ENCODE peak calls at places on chromosomes 2 and 18, in ten cellular contexts. P, M, X, S, T, Q, Z, B, O and A are unnamed samples.
A peak's percentile ranks its signal among the peaks of the same experiment; 100 is the strongest.

GRCh38 chr2:121071058-121071504 is 213.9 kb downstream of the TFCP2L1 start:
- DNase-seq in T (no peak), Z (no peak), P (peak; percentile 68), B (peak; percentile 75), M (peak; percentile 28), O (peak; percentile 43), Q (no peak), S (no peak), X (peak; percentile 41), A (no peak)

GRCh38 chr2:217316743-217317142 is 456.9 kb upstream of the TNP1 start:
- DNase-seq in O (no peak), X (no peak), M (peak; percentile 25), P (no peak), S (no peak), B (peak; percentile 34), Z (no peak), T (no peak), Q (peak; percentile 27), A (peak; percentile 4)

GRCh38 chr18:58241877-58242276 is 197.9 kb downstream of the NEDD4L start:
- DNase-seq in Q (peak; percentile 69), O (no peak), B (peak; percentile 22), M (no peak), S (no peak), Z (peak; percentile 46), T (no peak), P (no peak), X (no peak), A (peak; percentile 74)

GRCh38 chr2:235295831-235296230 is 198.0 kb upstream of the AGAP1 start:
- DNase-seq in X (no peak), S (no peak), M (no peak), P (no peak), O (no peak), Q (no peak), Z (no peak), T (no peak), B (no peak), A (no peak)

GRCh38 chr2:112947374-112947773 is 30.4 kb upstream of the IL36G start:
- DNase-seq in O (no peak), P (no peak), T (no peak), M (no peak), Q (no peak), X (no peak), Z (no peak), S (no peak), B (no peak), A (no peak)

GRCh38 chr2:181074457-181074856 is 94.1 kb downstream of the UBE2E3 start:
- DNase-seq in P (no peak), Z (no peak), X (peak; percentile 11), S (no peak), B (no peak), T (no peak), M (no peak), O (no peak), Q (no peak), A (no peak)

GRCh38 chr18:76686737-76687231 is 135.6 kb upstream of the ZNF236 start:
- DNase-seq in S (no peak), O (peak; percentile 53), T (peak; percentile 66), M (peak; percentile 48), Z (peak; percentile 24), B (peak; percentile 70), P (peak; percentile 70), Q (peak; percentile 42), X (peak; percentile 49), A (no peak)

GRCh38 chr2:69735696-69736095 is 6.2 kb upstream of the ANXA4 start:
- DNase-seq in B (no peak), M (no peak), X (no peak), S (no peak), Q (no peak), Z (no peak), P (no peak), O (no peak), T (no peak), A (no peak)

GRCh38 chr18:13616041-13616440 is 110.3 kb downstream of the FAM210A start:
- DNase-seq in M (no peak), X (no peak), P (peak; percentile 11), T (no peak), Z (no peak), Q (no peak), S (no peak), B (no peak), O (no peak), A (no peak)

GRCh38 chr18:26971327-26971918 is 105.9 kb upstream of the AQP4 start:
- DNase-seq in P (no peak), Z (no peak), X (no peak), Q (peak; percentile 4), S (no peak), B (no peak), T (no peak), M (no peak), O (no peak), A (no peak)

GRCh38 chr2:60551241-60552095 is 2.0 kb downstream of the BCL11A start:
- DNase-seq in P (no peak), T (peak; percentile 70), M (peak; percentile 33), Z (no peak), B (peak; percentile 67), X (no peak), Q (no peak), O (peak; percentile 53), S (peak; percentile 86), A (no peak)

GRCh38 chr18:39441648-39442047 is 1876.0 kb upstream of the CELF4 start:
- DNase-seq in M (no peak), P (no peak), S (no peak), Z (no peak), B (peak; percentile 57), O (no peak), Q (no peak), T (no peak), X (no peak), A (no peak)

GRCh38 chr18:22439447-22439846 is 21.7 kb upstream of the CTAGE1 start:
- DNase-seq in T (no peak), P (no peak), M (no peak), X (no peak), B (peak; percentile 19), S (no peak), O (no peak), Q (no peak), Z (no peak), A (no peak)

DNA sequence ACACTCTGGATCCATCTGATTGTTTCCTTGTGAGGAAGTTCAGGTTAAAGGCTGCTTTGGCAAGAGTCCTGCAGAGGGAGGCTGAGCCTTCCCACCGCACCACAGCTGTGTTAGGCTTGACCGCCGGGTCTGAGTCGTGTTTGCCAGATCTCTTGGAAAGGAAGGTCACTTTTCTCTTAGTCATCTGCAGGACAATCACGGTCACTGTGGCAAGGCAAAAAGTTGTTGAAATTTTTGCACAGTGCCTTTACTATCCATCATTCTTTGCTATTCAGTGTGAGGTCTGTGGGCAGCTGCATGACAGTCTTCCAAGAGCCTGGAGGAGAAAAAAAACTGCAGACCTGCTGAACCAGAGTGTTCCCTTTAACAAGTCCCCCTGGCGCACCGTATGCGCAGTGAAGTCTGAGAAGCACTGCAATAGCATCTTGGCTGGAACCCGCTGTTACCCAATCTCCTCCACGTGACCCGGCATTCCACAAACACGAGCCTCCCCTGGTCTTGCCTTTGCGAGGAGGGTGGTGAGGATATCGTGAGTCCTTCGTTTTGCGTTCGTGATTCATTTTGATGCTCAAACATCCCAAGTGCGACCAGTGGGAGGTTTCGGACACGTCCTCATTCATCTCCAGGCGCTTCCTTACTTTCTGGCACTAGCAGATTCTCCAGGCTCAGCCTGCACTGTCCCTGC is 23.0 kb downstream of the BIN1 start:
- DNase-seq in O (peak; percentile 90), M (no peak), B (peak; percentile 37), X (peak; percentile 46), Q (peak; percentile 92), T (peak; percentile 86), S (no peak), Z (peak; percentile 93), P (peak; percentile 89), A (peak; percentile 92)
- TF ChIP-seq CTCF in O (peak; percentile 17), M (no peak), B (no peak), X (no peak), Q (peak; percentile 30), T (no peak), S (no peak), Z (peak; percentile 37), P (no peak), A (peak; percentile 30)

DNA sequence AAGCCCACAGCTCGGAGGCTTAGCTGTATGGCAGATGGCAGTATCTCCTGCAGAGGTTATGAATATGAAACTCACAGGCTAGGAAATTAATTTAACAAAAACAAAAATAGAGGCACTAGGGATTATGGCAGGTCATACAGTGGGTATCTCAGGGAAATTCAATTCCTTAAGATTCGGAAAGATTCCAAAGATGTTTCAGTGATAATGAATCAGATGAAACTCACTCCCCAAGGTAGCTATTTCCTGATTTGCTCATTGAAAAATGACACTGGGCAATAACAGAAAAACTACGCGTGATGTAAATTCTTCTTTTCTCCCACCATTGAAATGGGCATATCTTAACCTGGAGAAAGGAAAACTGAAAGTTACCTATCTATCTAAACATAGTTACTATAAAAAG is 414.1 kb downstream of the STK39 start:
- DNase-seq in M (no peak), S (no peak), O (no peak), B (no peak), Q (no peak), X (no peak), Z (no peak), P (no peak), T (no peak), A (no peak)
- H3K4me3 ChIP-seq in M (no peak overlapping the region), S (no peak overlapping the region), O (no peak overlapping the region), B (no peak overlapping the region), Q (no peak overlapping the region), X (no peak overlapping the region), Z (no peak overlapping the region), P (no peak overlapping the region), T (no peak overlapping the region), A (no peak overlapping the region)

DNA sequence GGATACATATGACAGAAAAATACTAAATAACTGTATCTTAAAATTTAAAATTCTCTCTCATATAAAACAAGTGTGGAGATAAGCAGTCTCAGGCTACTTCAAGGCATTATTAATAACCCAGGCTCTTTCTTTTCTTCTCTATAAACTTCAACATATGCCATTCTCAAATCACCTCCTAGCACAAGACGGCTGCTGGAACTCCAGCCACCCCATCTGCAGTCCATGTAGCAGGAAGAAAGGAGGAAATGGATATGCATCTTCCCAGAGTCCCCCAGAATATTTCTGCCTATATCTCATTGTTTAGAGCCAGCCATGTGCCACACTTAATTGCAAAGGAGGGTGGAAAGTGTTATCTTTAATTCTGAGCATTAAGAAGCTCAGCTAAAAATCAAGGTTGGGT is 35.3 kb upstream of the NEB start:
- DNase-seq in S (no peak), M (no peak), Q (no peak), T (no peak), Z (no peak), X (no peak), O (no peak), P (no peak), B (no peak), A (no peak)
- TF ChIP-seq CTCF in S (no peak), M (no peak), Q (no peak), T (no peak), Z (no peak), X (no peak), O (no peak), P (no peak), B (no peak), A (no peak)

DNA sequence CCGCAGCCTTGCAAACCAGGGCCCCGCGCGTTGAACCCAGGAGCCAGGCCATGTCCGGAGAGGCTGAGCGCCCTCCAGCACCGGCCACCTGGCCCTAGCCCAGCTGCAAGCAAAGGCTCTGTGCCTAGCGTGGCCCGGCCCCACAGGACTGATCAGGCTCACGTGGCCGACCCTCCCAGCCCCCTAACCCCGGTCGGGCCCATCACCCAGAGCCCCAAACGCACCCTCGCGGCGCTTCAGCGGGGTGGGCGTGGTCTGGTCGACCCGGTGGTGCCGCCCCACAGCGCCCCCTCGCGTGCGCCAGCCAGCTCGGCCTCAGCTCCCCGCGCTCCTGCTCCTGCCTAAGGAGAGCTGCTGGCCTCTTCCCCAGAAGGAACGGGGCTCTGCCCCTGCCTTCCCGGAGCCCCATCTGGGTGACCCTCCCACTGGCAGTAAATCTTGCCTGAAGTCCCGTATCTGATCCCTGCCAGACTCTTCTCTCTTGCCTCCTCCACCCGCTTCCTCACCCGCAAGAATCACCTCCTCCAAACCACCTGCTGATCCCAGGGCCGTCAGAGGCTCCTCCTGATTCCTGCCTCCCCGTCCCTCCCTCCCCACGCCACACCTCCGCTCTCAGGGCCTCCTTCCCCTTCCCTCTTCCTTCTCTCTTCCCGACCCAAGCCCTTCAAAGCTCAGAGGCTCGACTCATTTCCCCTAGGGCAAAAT is 12.3 kb upstream of the TEX51 start:
- DNase-seq in Z (peak; percentile 1), T (peak; percentile 73), B (peak; percentile 4), S (peak; percentile 84), P (peak; percentile 50), Q (no peak), M (peak; percentile 64), X (peak; percentile 26), O (peak; percentile 62), A (no peak)
- H3K4me3 ChIP-seq in Z (peak overlapping the region; percentile 48), T (peak overlapping the region; percentile 33), B (no peak overlapping the region), S (peak overlapping the region; percentile 19), P (no peak overlapping the region), Q (peak overlapping the region; percentile 27), M (no peak overlapping the region), X (peak overlapping the region; percentile 42), O (no peak overlapping the region), A (peak overlapping the region; percentile 34)